ENCODE peak calls at places on chromosomes 3 and 15, in four cellular contexts. E, V, P and Q are unnamed samples.

GRCh38 chr15:67186688-67187087 is 67.8 kb downstream of the AAGAB start:
- DNase-seq in E (no peak), P (no peak), V (no peak), Q (peak)

GRCh38 chr15:58521293-58521991 is 89.7 kb downstream of the LIPC start:
- DNase-seq in P (peak), V (peak), E (no peak), Q (no peak)

GRCh38 chr15:58541410-58542087 is 109.8 kb downstream of the LIPC start:
- DNase-seq in V (no peak), E (no peak), P (no peak), Q (no peak)

GRCh38 chr15:25860885-25861866 is 2.0 kb downstream of the ATP10A start:
- DNase-seq in P (no peak), E (no peak), V (no peak), Q (no peak)

GRCh38 chr15:66298803-66299251 is 5.5 kb downstream of the DIS3L start:
- DNase-seq in P (peak), E (no peak), V (no peak), Q (peak)

GRCh38 chr3:128619146-128619890 is 31.3 kb downstream of the RPN1 start:
- DNase-seq in V (peak), P (no peak), E (no peak), Q (no peak)

GRCh38 chr3:191373327-191373726 is 43.0 kb upstream of the UTS2B start:
- DNase-seq in E (no peak), V (peak), P (no peak), Q (no peak)

GRCh38 chr15:91530951-91531582 is 322.4 kb upstream of the SLCO3A1 start:
- DNase-seq in V (no peak), P (no peak), E (no peak), Q (no peak)

GRCh38 chr3:46558184-46559029 is 7.7 kb downstream of the LRRC2 start:
- DNase-seq in V (peak), E (peak), P (peak), Q (peak)

GRCh38 chr3:37291275-37291700 is 116.9 kb upstream of the LRRFIP2 start:
- DNase-seq in V (peak), P (no peak), E (no peak), Q (no peak)

GRCh38 chr3:168847293-168847883 is 751.7 kb upstream of the GOLIM4 start:
- DNase-seq in V (peak), P (no peak), E (peak), Q (peak)

GRCh38 chr3:148697311-148698189 is at the start of gene AGTR1:
- DNase-seq in V (no peak), E (peak), P (peak), Q (peak)

GRCh38 chr3:4474683-4475490 is 7.8 kb upstream of the SUMF1 start:
- DNase-seq in V (peak), P (peak), E (no peak), Q (no peak)

GRCh38 chr15:60780147-60780546 is 301.2 kb upstream of the ICE2 start:
- DNase-seq in E (no peak), P (no peak), V (no peak), Q (no peak)

GRCh38 chr3:156682963-156683362 is 8.6 kb downstream of the TIPARP start:
- DNase-seq in P (no peak), V (no peak), E (no peak), Q (no peak)

GRCh38 chr3:127699098-127699945 is 26.6 kb downstream of the ABTB1 start:
- DNase-seq in E (no peak), P (no peak), V (peak), Q (no peak)

GRCh38 chr3:145015243-145015642 is 1043.6 kb downstream of the DIPK2A start:
- DNase-seq in P (no peak), V (no peak), E (no peak), Q (no peak)

GRCh38 chr15:91890614-91891013 is 37.1 kb downstream of the SLCO3A1 start:
- DNase-seq in P (no peak), E (no peak), V (peak), Q (no peak)

GRCh38 chr3:146817705-146818104 is 212.6 kb upstream of the PLSCR5 start:
- DNase-seq in P (no peak), E (no peak), V (peak), Q (peak)

GRCh38 chr15:58546635-58547627 is 115.1 kb downstream of the LIPC start:
- DNase-seq in E (no peak), V (peak), P (peak), Q (no peak)